ENCODE peak calls at places on chromosome X, in four cellular contexts. K, D, W and C are unnamed samples.

GRCh38 chrX:125210146-125210545 is 109.5 kb upstream of the TEX13C start:
- DNase-seq in W (no peak), K (no peak), D (no peak), C (no peak)

GRCh38 chrX:68881911-68882310 is 53.1 kb downstream of the EFNB1 start:
- DNase-seq in W (no peak), D (no peak), K (no peak), C (no peak)

GRCh38 chrX:139156356-139156755 is 374.2 kb upstream of the F9 start:
- DNase-seq in W (no peak), K (no peak), D (no peak), C (no peak)

GRCh38 chrX:44223150-44223549 is 120.3 kb downstream of the EFHC2 start:
- DNase-seq in K (no peak), W (no peak), D (no peak), C (no peak)

GRCh38 chrX:6465731-6466130 is 69.2 kb downstream of the VCX3A start:
- DNase-seq in K (no peak), D (no peak), W (no peak), C (no peak)

GRCh38 chrX:51144828-51145442 is 187.7 kb upstream of the NUDT10 start:
- DNase-seq in W (no peak), D (no peak), K (no peak), C (no peak)

GRCh38 chrX:133185938-133186337 is 32.2 kb downstream of the TFDP3 start:
- DNase-seq in W (no peak), D (no peak), K (no peak), C (no peak)

GRCh38 chrX:32987139-32987538 is 224.2 kb downstream of the DMD start:
- DNase-seq in W (no peak), D (no peak), K (no peak), C (no peak)

GRCh38 chrX:2387614-2388239 is 113.0 kb downstream of the DHRSX start:
- DNase-seq in W (no peak), K (no peak), D (no peak), C (no peak)

GRCh38 chrX:136694491-136695087 is 46.6 kb downstream of the CD40LG start:
- DNase-seq in D (no peak), K (no peak), W (no peak), C (no peak)

GRCh38 chrX:9147086-9147485 is 113.2 kb upstream of the FAM9B start:
- DNase-seq in K (no peak), W (no peak), D (no peak), C (no peak)
- H3K4me3 ChIP-seq in K (no peak overlapping the region), W (no peak overlapping the region), D (no peak overlapping the region), C (no peak overlapping the region)

GRCh38 chrX:48578661-48579128 is 4.4 kb downstream of the RBM3 start:
- DNase-seq in W (no peak), D (no peak), K (no peak), C (no peak)

GRCh38 chrX:48573690-48574269 is 504 bp upstream of the RBM3 start:
- DNase-seq in W (peak; percentile 36), D (no peak), K (peak; percentile 48), C (no peak)

GRCh38 chrX:48574270-48575266 is at the start of gene RBM3:
- DNase-seq in K (peak; percentile 93), W (peak; percentile 92), D (peak; percentile 89), C (peak; percentile 94)

GRCh38 chrX:48575642-48576041 is 1.4 kb downstream of the RBM3 start:
- DNase-seq in W (no peak), D (no peak), K (no peak), C (no peak)

GRCh38 chrX:48576108-48576507 is 1.8 kb downstream of the RBM3 start:
- DNase-seq in K (no peak), W (no peak), D (no peak), C (no peak)
- H3K4me3 ChIP-seq in K (no peak overlapping the region), W (peak overlapping the region; percentile 80), D (peak overlapping the region; percentile 80), C (peak overlapping the region; percentile 82)

DNA sequence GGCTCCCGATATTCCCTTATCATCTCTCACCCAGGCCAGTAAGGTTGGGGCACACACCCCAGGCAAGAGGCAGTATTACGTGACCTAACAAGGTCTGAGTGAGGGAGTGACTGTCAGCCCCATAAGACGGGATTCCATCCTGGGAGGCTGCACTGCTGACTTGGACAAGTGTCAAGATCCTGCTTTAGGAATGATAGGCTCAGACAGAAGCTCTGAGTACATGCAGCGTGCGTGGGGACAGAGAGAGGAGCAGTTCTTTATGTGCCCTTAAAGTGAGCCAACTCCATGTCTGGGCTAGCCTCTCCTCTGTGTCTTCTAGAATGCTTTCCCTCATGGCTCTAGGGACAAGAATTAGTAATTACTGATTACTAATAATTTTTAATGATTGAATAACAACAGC is 142.2 kb upstream of the PRPS2 start:
- DNase-seq in D (no peak), W (no peak), K (no peak), C (no peak)
- H3K4me3 ChIP-seq in D (no peak overlapping the region), W (no peak overlapping the region), K (no peak overlapping the region), C (no peak overlapping the region)

DNA sequence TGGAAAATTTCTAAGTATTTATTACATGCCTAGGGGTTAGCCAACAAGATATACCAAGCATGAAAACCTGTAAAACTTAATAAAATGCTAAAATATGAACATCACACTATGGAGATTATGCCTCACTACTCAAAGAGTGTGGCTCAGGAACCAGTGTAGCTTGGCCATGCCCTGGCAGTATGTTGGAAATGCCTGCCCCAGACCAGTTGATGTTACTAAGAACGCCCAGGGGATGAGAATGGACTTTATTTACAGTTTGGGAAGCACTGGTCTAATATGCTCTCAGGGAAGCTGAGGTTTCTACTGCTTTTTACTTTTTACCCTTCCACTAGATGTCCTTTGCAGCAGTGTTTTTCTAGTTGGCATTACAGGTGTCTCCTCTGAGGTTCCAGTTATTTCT is 23.7 kb upstream of the TXLNG start:
- DNase-seq in D (no peak), K (no peak), W (no peak), C (no peak)
- H3K4me3 ChIP-seq in D (no peak overlapping the region), K (no peak overlapping the region), W (no peak overlapping the region), C (no peak overlapping the region)

DNA sequence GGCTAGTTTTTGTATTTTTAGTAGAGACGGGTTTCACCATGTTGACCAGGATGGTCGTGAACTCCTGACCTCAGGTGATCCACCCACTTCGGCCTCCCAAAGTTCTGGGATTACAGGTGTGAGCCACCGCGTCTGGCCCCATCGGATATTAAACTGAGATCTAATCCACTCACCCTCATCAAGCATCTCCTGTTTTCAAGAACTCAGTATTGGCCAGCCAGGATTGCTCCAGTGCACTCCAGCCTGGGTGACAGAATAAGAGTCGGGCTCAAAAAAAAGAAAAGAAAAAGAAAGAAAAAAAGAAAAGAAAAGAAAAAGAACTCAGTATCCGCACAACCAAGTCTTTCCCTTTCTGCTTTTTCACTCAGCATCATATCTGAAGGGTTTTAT is 167.6 kb downstream of the OR13H1 start:
- DNase-seq in D (no peak), W (no peak), K (no peak), C (no peak)
- H3K4me3 ChIP-seq in D (no peak overlapping the region), W (no peak overlapping the region), K (peak overlapping the region; percentile 20), C (peak overlapping the region; percentile 19)

GRCh38 chrX:49977319-49978090 is 55.1 kb downstream of the CLCN5 start:
- DNase-seq in W (no peak), D (no peak), K (no peak), C (no peak)
- H3K4me3 ChIP-seq in W (no peak overlapping the region), D (no peak overlapping the region), K (no peak overlapping the region), C (no peak overlapping the region)

DNA sequence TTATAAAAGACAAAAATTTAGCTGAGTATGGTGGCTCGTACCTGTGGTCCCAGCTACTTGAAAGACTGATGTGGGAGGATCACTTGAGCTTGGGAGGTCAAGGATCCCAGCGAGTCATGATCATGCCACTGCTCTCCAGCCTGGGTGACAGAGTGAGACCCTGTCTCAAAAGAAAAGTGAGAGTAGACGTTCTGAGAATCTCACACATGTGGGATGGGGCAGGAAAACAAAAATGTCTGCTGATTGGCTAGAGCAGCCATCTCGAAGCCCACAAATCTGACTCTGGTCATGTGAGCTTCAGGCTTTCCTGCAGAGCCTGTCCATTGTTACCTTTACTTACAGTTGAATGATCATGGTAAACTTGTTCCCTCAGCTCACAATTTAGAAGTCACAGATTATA is 23.1 kb upstream of the SLC9A7 start:
- DNase-seq in W (no peak), K (no peak), D (no peak), C (no peak)
- H3K4me3 ChIP-seq in W (no peak overlapping the region), K (no peak overlapping the region), D (no peak overlapping the region), C (no peak overlapping the region)

GRCh38 chrX:72100824-72101351 is 30.8 kb downstream of the RTL5 start:
- DNase-seq in K (no peak), D (no peak), W (no peak), C (no peak)
- H3K4me3 ChIP-seq in K (no peak overlapping the region), D (no peak overlapping the region), W (no peak overlapping the region), C (no peak overlapping the region)

GRCh38 chrX:40169193-40170086 is 71.7 kb upstream of the BCOR start:
- DNase-seq in W (no peak), K (peak; percentile 73), D (no peak), C (peak; percentile 85)
- H3K4me3 ChIP-seq in W (no peak overlapping the region), K (no peak overlapping the region), D (no peak overlapping the region), C (peak overlapping the region; percentile 16)